ENCODE peak calls at places on chromosomes 4 and X, in ten cellular contexts. T is hepatocyte; D is CD8-positive, alpha-beta T cell; V is right atrium auricular region; U is effector CD4-positive, alpha-beta T cell; W is stomach; N is activated naive CD4-positive, alpha-beta T cell treated with Interleukin-2 at 50 U/mL for 16 hours; O is epithelial cell of prostate; X is HCT116; J is thyroid gland. A is an unnamed sample.

GRCh38 chrX:118324588-118324987 is 21.3 kb upstream of the WDR44 start:
- DNase-seq in T (no peak), D (no peak), V (no peak), U (no peak), W (no peak), N (no peak), O (no peak), X (no peak), J (no peak), A (no peak)

GRCh38 chr4:113469023-113469390 is 292.5 kb downstream of the CAMK2D start:
- DNase-seq in T (no peak), D (no peak), V (no peak), U (no peak), W (no peak), N (no peak), O (no peak), X (no peak), J (no peak), A (no peak)

GRCh38 chrX:97158270-97158669 is 274.6 kb downstream of the RPA4 start:
- DNase-seq in T (no peak), D (no peak), V (no peak), U (no peak), W (no peak), N (no peak), O (no peak), X (no peak), J (no peak), A (no peak)

GRCh38 chrX:46770006-46770816 is 11.3 kb upstream of the SLC9A7 start:
- DNase-seq in T (no peak), D (no peak), V (no peak), U (no peak), W (no peak), N (no peak), O (no peak), X (no peak), J (no peak), A (no peak)

GRCh38 chr4:162409048-162409447 is 245.2 kb upstream of the FSTL5 start:
- DNase-seq in T (no peak), D (no peak), V (no peak), U (no peak), W (no peak), N (no peak), O (no peak), X (no peak), J (no peak), A (no peak)

GRCh38 chr4:182465979-182466378 is 222.8 kb downstream of the TENM3 start:
- DNase-seq in T (no peak), D (no peak), V (no peak), U (no peak), W (no peak), N (no peak), O (no peak), X (no peak), J (no peak), A (no peak)

GRCh38 chr4:40626183-40626990 is 3.3 kb downstream of the RBM47 start:
- DNase-seq in T (no peak), D (no peak), V (no peak), U (no peak), W (no peak), N (no peak), O (no peak), X (no peak), J (peak), A (peak)

GRCh38 chr4:179695175-179695574 is 2252.9 kb upstream of the AGA start:
- DNase-seq in T (no peak), D (no peak), V (no peak), U (no peak), W (no peak), N (no peak), O (no peak), X (no peak), J (no peak), A (no peak)

GRCh38 chrX:15129412-15129811 is 140.5 kb downstream of the ASB9 start:
- DNase-seq in T (no peak), D (no peak), V (no peak), U (no peak), W (no peak), N (peak), O (no peak), X (no peak), J (no peak), A (no peak)

GRCh38 chrX:49977319-49978090 is 55.1 kb downstream of the CLCN5 start:
- DNase-seq in T (no peak), D (no peak), V (no peak), U (no peak), W (no peak), N (no peak), O (no peak), X (no peak), J (no peak), A (no peak)

GRCh38 chrX:126847143-126847542 is 27.6 kb downstream of the PRR32 start:
- DNase-seq in T (no peak), D (no peak), V (no peak), U (no peak), W (no peak), N (no peak), O (no peak), X (no peak), J (no peak), A (no peak)

GRCh38 chr4:6134612-6135220 is 65.6 kb downstream of the JAKMIP1 start:
- DNase-seq in T (no peak), D (peak), V (no peak), U (peak), W (no peak), N (peak), O (no peak), X (peak), J (no peak), A (no peak)

GRCh38 chr4:6056976-6057766 is 38.9 kb upstream of the C4orf50 start:
- DNase-seq in T (no peak), D (no peak), V (no peak), U (no peak), W (no peak), N (no peak), O (no peak), X (no peak), J (no peak), A (no peak)

GRCh38 chrX:109840585-109840984 is 107.5 kb upstream of the ACSL4 start:
- DNase-seq in T (peak), D (no peak), V (peak), U (no peak), W (no peak), N (no peak), O (peak), X (peak), J (no peak), A (peak)

GRCh38 chrX:85836868-85837267 is 210.5 kb downstream of the CHM start:
- DNase-seq in T (no peak), D (no peak), V (no peak), U (no peak), W (no peak), N (no peak), O (no peak), X (no peak), J (no peak), A (no peak)

GRCh38 chr4:184444953-184445309 is 29.4 kb downstream of the IRF2 start:
- DNase-seq in T (no peak), D (peak), V (no peak), U (no peak), W (no peak), N (peak), O (no peak), X (no peak), J (no peak), A (no peak)

GRCh38 chrX:38312436-38312835 is 14.9 kb downstream of the RPGR start:
- DNase-seq in T (no peak), D (no peak), V (no peak), U (no peak), W (no peak), N (no peak), O (no peak), X (peak), J (no peak), A (no peak)

GRCh38 chr4:136463941-136464340 is 1068.4 kb downstream of the PCDH18 start:
- DNase-seq in T (no peak), D (no peak), V (no peak), U (no peak), W (no peak), N (no peak), O (no peak), X (no peak), J (no peak), A (no peak)

GRCh38 chr4:77104405-77105292 is 28.9 kb upstream of the CCNI start:
- DNase-seq in T (peak), D (no peak), V (peak), U (no peak), W (peak), N (no peak), O (peak), X (no peak), J (peak), A (peak)

GRCh38 chrX:136065044-136065671 is 79.9 kb downstream of the SLC9A6 start:
- DNase-seq in T (no peak), D (peak), V (no peak), U (no peak), W (no peak), N (no peak), O (no peak), X (no peak), J (no peak), A (peak)

GRCh38 chr4:106809083-106809482 is 227.0 kb downstream of the DKK2 start:
- DNase-seq in T (peak), D (no peak), V (no peak), U (no peak), W (no peak), N (no peak), O (no peak), X (peak), J (no peak), A (no peak)

GRCh38 chrX:41300758-41301437 is 33.1 kb upstream of the DDX3X start:
- DNase-seq in T (no peak), D (no peak), V (no peak), U (no peak), W (no peak), N (no peak), O (peak), X (no peak), J (no peak), A (peak)

GRCh38 chrX:75522565-75523411 is at the start of gene ZDHHC15:
- DNase-seq in T (peak), D (peak), V (peak), U (peak), W (peak), N (peak), O (no peak), X (no peak), J (peak), A (no peak)

GRCh38 chrX:1239681-1240142 is 27.3 kb upstream of the CRLF2 start:
- DNase-seq in T (no peak), D (no peak), V (peak), U (no peak), W (peak), N (peak), O (no peak), X (no peak), J (peak), A (no peak)

GRCh38 chr4:150005537-150005936 is 72.7 kb upstream of the DCLK2 start:
- DNase-seq in T (no peak), D (no peak), V (no peak), U (no peak), W (no peak), N (no peak), O (no peak), X (no peak), J (no peak), A (no peak)

GRCh38 chr4:140993350-140993749 is 139.9 kb downstream of the RNF150 start:
- DNase-seq in T (no peak), D (no peak), V (no peak), U (no peak), W (no peak), N (no peak), O (no peak), X (no peak), J (no peak), A (no peak)